ENCODE peak calls at places on chromosomes 7 and 10, in ten cellular contexts. H, C, U, Y, J, B, P, V, Z and S are unnamed samples.

GRCh38 chr10:121853950-121854349 is 73.9 kb downstream of the ATE1 start:
- DNase-seq in C (no peak), Y (no peak), U (no peak), J (no peak), B (no peak), Z (no peak), P (no peak), H (no peak), V (no peak), S (no peak)

GRCh38 chr7:33444501-33444900 is 315.1 kb downstream of the BBS9 start:
- DNase-seq in B (no peak), V (no peak), U (no peak), H (no peak), Y (no peak), J (no peak), C (no peak), Z (no peak), P (no peak), S (no peak)

GRCh38 chr7:79055722-79056415 is 397.6 kb downstream of the MAGI2 start:
- DNase-seq in Y (no peak), B (no peak), H (peak), U (no peak), C (no peak), J (no peak), V (no peak), P (no peak), Z (no peak), S (no peak)

GRCh38 chr7:80054356-80054755 is 80.3 kb upstream of the GNAI1 start:
- DNase-seq in Y (no peak), B (no peak), C (no peak), H (no peak), U (no peak), P (no peak), V (no peak), J (no peak), Z (no peak), S (no peak)

GRCh38 chr10:57716884-57717283 is 550.8 kb downstream of the IPMK start:
- DNase-seq in V (no peak), J (no peak), P (no peak), Y (no peak), Z (no peak), B (peak), C (no peak), H (no peak), U (no peak), S (no peak)

GRCh38 chr10:16843252-16843870 is 26.1 kb upstream of the RSU1 start:
- DNase-seq in C (no peak), J (no peak), B (peak), Z (peak), P (no peak), Y (peak), V (peak), H (peak), U (no peak), S (peak)

GRCh38 chr7:125126376-125126775 is 196.8 kb upstream of the POT1 start:
- DNase-seq in B (no peak), V (no peak), J (no peak), Y (no peak), C (no peak), Z (no peak), H (no peak), P (no peak), U (no peak), S (no peak)

GRCh38 chr10:86524225-86524982 is 2.8 kb upstream of the WAPL start:
- DNase-seq in B (no peak), H (no peak), Z (no peak), U (no peak), P (no peak), C (no peak), J (no peak), Y (no peak), V (no peak), S (no peak)

GRCh38 chr7:85030893-85031292 is 156.0 kb downstream of the SEMA3D start:
- DNase-seq in H (peak), Y (no peak), P (no peak), V (peak), Z (no peak), B (peak), U (no peak), C (no peak), J (no peak), S (no peak)

GRCh38 chr7:69780377-69780776 is 182.1 kb downstream of the AUTS2 start:
- DNase-seq in V (no peak), B (peak), H (no peak), P (no peak), J (no peak), U (no peak), Y (no peak), C (no peak), Z (no peak), S (no peak)

GRCh38 chr7:19144661-19145428 is at the start of gene FERD3L:
- DNase-seq in V (peak), B (peak), U (no peak), H (no peak), J (peak), C (no peak), Y (no peak), P (no peak), Z (no peak), S (no peak)

GRCh38 chr7:115128163-115128562 is 206.3 kb downstream of the MDFIC start:
- DNase-seq in Z (no peak), Y (no peak), V (no peak), U (no peak), J (no peak), C (no peak), H (no peak), P (no peak), B (no peak), S (no peak)

GRCh38 chr7:26090927-26091519 is 61.0 kb upstream of the NFE2L3 start:
- DNase-seq in P (no peak), U (no peak), V (peak), C (no peak), H (peak), Z (peak), Y (peak), B (peak), J (no peak), S (no peak)

GRCh38 chr10:112970036-112970435 is 20.0 kb downstream of the TCF7L2 start:
- DNase-seq in J (no peak), B (no peak), Y (no peak), P (no peak), U (no peak), Z (no peak), V (no peak), H (no peak), C (no peak), S (no peak)

GRCh38 chr10:71639412-71639719 is 80.2 kb downstream of the C10orf105 start:
- DNase-seq in J (no peak), H (no peak), V (no peak), U (no peak), Z (no peak), C (no peak), Y (no peak), P (no peak), B (no peak), S (no peak)

GRCh38 chr10:21517983-21518628 is 7.4 kb downstream of the SKIDA1 start:
- DNase-seq in C (no peak), B (peak), H (no peak), V (no peak), P (no peak), Y (no peak), U (no peak), Z (no peak), J (no peak), S (no peak)

GRCh38 chr10:125982256-125982948 is 86.0 kb downstream of the FANK1 start:
- DNase-seq in V (peak), C (peak), H (peak), B (peak), P (peak), Z (peak), Y (peak), U (no peak), J (no peak), S (peak)

GRCh38 chr10:61970182-61971015 is 68.9 kb downstream of the ARID5B start:
- DNase-seq in V (peak), B (no peak), P (no peak), Z (no peak), J (no peak), Y (no peak), C (no peak), U (no peak), H (peak), S (no peak)

GRCh38 chr10:44752451-44753441 is 158.4 kb upstream of the TMEM72 start:
- DNase-seq in V (no peak), U (no peak), J (no peak), P (no peak), B (no peak), C (no peak), H (no peak), Z (no peak), Y (peak), S (no peak)

GRCh38 chr10:71852335-71852937 is 1.4 kb upstream of the PSAP start:
- DNase-seq in U (peak), H (no peak), P (no peak), Y (no peak), V (no peak), J (no peak), C (no peak), Z (no peak), B (no peak), S (peak)

GRCh38 chr10:71218046-71218832 is 5.9 kb downstream of the UNC5B start:
- DNase-seq in Y (no peak), J (peak), B (no peak), H (peak), P (no peak), C (no peak), U (peak), V (no peak), Z (no peak), S (no peak)

GRCh38 chr7:116786791-116787443 is 75.5 kb upstream of the CAPZA2 start:
- DNase-seq in P (peak), Y (no peak), B (peak), C (peak), U (no peak), J (no peak), Z (peak), H (peak), V (no peak), S (no peak)

GRCh38 chr10:73967022-73967429 is 30.9 kb upstream of the VCL start:
- DNase-seq in J (no peak), V (no peak), P (no peak), U (no peak), H (no peak), C (no peak), B (peak), Z (no peak), Y (no peak), S (no peak)

GRCh38 chr10:73964743-73965142 is 33.2 kb upstream of the VCL start:
- DNase-seq in C (no peak), P (no peak), B (no peak), Z (no peak), H (no peak), J (no peak), U (no peak), V (no peak), Y (no peak), S (no peak)

GRCh38 chr10:73968101-73968515 is 29.8 kb upstream of the VCL start:
- DNase-seq in P (no peak), Z (no peak), C (no peak), B (peak), H (no peak), Y (no peak), V (no peak), J (no peak), U (no peak), S (no peak)

GRCh38 chr10:73967544-73967943 is 30.4 kb upstream of the VCL start:
- DNase-seq in B (peak), C (no peak), V (no peak), J (no peak), Z (no peak), Y (no peak), U (no peak), H (no peak), P (no peak), S (no peak)

DNA sequence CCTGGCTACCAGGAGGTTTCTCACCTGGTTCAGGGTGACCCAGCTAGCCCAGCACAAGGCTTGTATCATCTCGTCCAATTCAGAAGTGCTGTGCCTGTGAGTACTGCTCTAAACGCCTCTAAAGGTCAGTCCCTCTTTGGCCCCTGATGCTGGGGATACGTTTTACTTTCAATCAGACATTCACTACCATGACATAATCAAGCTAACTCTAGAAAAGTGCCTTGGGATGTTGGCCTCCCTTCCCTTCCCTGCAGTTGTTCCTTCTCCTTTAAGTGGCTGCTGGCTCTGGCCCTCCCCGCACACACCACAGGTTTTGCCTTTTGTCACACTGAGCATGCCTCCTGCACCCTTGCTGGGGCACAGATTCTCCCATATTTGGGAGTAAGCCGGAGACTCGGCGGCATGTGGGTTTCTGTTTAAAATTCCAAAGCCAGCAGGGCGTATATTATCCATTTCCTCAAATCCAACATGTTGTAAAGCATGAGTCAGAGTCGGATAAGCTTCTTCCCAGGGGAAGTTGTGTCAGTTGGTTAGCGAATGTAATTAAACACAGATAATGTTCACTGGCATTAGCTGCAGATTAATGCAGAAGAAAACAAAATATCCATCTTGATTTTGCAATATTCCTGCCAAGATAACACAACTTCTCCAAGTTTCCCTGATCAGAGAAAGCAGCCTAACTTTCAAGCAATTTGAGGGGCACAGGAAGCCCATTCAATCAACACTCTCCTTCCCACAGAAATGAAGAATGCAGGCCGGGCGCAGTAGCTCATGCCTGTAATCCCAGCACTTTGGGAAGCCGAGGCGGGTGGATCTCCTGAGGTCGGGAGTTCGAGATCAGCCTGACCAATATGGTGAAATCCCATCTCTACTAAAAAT is 31.8 kb upstream of the VCL start:
- DNase-seq in Z (no peak), B (peak), Y (peak), J (peak), C (no peak), H (peak), U (peak), P (no peak), V (no peak), S (peak)
- TF ChIP-seq POLR2AphosphoS5 in Z (no peak), B (peak), Y (peak), J (peak), C (no peak), H (no peak), U (peak), P (no peak), V (no peak), S (no peak)

GRCh38 chr10:73581912-73582311 is 9.2 kb downstream of the USP54 start:
- DNase-seq in H (no peak), Z (no peak), P (no peak), V (no peak), B (no peak), C (no peak), U (no peak), J (no peak), Y (no peak), S (no peak)

GRCh38 chr10:73577788-73578187 is 13.4 kb downstream of the USP54 start:
- DNase-seq in U (peak), B (peak), J (peak), H (no peak), C (no peak), P (no peak), Z (no peak), V (no peak), Y (no peak), S (no peak)

GRCh38 chr10:73576890-73577591 is 14.1 kb downstream of the USP54 start:
- DNase-seq in B (no peak), V (no peak), J (no peak), U (no peak), H (no peak), Z (no peak), P (no peak), C (no peak), Y (no peak), S (no peak)

DNA sequence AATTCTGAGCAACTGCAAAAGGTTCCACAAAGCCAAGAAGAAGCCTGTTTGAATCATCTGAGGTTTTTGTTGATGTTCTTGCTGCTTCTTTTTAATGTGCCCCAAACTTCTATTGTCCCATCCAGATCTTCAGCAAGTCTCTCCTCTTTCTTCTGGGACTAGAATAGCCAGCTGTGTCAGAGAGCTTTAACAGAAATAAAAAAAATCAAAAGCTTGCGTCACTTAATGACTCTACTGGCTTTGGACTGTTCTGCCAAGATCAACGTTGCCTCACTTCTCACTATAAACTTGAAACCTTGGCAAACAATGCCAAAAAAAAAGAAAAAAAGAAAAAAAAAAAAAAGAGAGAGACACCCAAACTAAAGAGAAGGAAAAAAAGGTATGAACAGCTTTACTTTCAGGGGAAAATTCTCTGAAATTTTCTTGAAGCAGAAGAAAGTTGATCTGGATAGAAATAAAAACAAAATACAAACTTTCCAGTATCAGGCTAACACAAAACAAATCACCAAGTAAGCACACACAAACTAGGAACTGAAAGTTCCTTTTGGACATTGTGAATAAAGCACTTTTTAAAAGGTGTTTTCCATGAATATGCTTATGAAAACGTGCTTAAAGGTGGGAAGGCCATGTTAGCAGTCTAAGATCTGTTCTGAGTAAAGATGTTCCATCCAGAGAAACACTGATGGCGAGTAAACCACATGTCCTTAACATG is 14.8 kb downstream of the USP54 start:
- DNase-seq in P (no peak), Y (no peak), H (peak), B (no peak), Z (peak), C (no peak), J (no peak), V (no peak), U (peak), S (peak)
- TF ChIP-seq POLR2AphosphoS5 in P (no peak), Y (no peak), H (no peak), B (no peak), Z (no peak), C (no peak), J (peak), V (no peak), U (peak), S (no peak)

DNA sequence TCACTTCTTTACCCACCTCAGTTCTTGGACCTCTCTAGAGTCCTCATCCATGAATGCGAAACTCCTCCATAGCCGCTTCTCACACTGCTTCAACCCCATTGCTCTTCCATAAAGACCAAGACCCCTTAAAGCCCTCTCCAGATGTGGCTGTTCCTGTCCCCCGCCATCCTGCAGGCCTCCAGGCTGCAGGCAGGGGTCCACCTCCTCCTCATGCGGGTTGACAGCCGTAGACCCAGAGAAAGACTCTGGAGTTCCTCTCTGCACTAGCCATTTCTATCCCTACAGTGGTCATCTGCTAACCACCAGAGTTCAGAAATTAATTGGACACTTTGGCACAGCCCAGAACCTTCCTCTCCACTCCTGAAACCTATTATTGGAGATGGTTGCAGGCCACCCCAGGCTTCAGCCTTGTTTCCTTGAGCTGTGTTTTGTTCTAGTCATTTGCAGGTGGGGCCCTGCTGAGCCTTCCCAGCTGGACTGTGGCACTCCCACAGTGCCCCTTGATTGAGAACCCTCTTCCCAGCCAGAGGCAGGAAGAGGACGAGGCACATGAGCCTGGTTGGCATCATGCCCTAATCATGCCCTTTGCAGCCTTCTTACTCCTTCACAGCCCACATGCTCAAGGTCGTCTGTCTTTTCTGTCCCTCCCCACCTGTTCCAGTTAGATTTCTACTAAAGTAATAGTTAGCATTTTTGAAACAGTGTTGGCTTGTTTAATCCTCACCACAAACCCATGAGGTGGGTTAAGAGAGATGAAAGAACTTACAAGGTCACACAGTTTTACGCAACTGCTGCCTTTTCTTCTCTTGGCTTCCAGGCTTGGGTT is 23.9 kb downstream of the CUL1 start:
- DNase-seq in C (no peak), Y (no peak), H (peak), J (no peak), P (no peak), B (no peak), U (peak), V (no peak), Z (no peak), S (peak)
- TF ChIP-seq POLR2AphosphoS5 in C (no peak), Y (no peak), H (no peak), J (no peak), P (no peak), B (no peak), U (no peak), V (no peak), Z (no peak), S (no peak)

GRCh38 chr10:97690138-97690537 is 3.1 kb upstream of the AVPI1 start:
- DNase-seq in V (no peak), U (no peak), Y (no peak), H (no peak), Z (no peak), J (no peak), C (no peak), P (no peak), B (no peak), S (no peak)
- TF ChIP-seq POLR2AphosphoS5 in V (no peak), U (no peak), Y (no peak), H (no peak), Z (no peak), J (no peak), C (no peak), P (no peak), B (no peak), S (no peak)